ENCODE peak calls at places on chromosomes 7 and 10, in six cellular contexts. One of them, this sample, is unnamed.

GRCh38 chr7:159027091-159027802 is 117.4 kb downstream of the VIPR2 start:
- DNase-seq in endothelial cell of umbilical vein: no peak
- DNase-seq in GM12878: no peak
- DNase-seq in IMR-90: no peak
- DNase-seq in mammary epithelial cell: no peak
- DNase-seq in astrocyte: no peak
- DNase-seq in this sample: no peak

GRCh38 chr7:104231054-104232046 is 23.5 kb upstream of the ORC5 start:
- DNase-seq in astrocyte: peak
- DNase-seq in GM12878: no peak
- DNase-seq in mammary epithelial cell: peak
- DNase-seq in endothelial cell of umbilical vein: peak
- DNase-seq in IMR-90: peak
- DNase-seq in this sample: no peak

GRCh38 chr7:12607134-12607533 is 36.6 kb downstream of the SCIN start:
- DNase-seq in astrocyte: no peak
- DNase-seq in mammary epithelial cell: no peak
- DNase-seq in IMR-90: no peak
- DNase-seq in endothelial cell of umbilical vein: no peak
- DNase-seq in GM12878: no peak
- DNase-seq in this sample: no peak

GRCh38 chr10:45647118-45647517 is 25.5 kb downstream of the ZFAND4 start:
- DNase-seq in endothelial cell of umbilical vein: no peak
- DNase-seq in astrocyte: no peak
- DNase-seq in mammary epithelial cell: no peak
- DNase-seq in GM12878: no peak
- DNase-seq in IMR-90: no peak
- DNase-seq in this sample: no peak

GRCh38 chr10:104777086-104777799 is 136.2 kb downstream of the SORCS3 start:
- DNase-seq in astrocyte: no peak
- DNase-seq in mammary epithelial cell: no peak
- DNase-seq in GM12878: no peak
- DNase-seq in IMR-90: no peak
- DNase-seq in endothelial cell of umbilical vein: no peak
- DNase-seq in this sample: no peak

GRCh38 chr7:21086688-21087087 is 300.0 kb upstream of the SP8 start:
- DNase-seq in endothelial cell of umbilical vein: peak
- DNase-seq in astrocyte: peak
- DNase-seq in IMR-90: no peak
- DNase-seq in GM12878: no peak
- DNase-seq in mammary epithelial cell: peak
- DNase-seq in this sample: no peak

GRCh38 chr10:26217396-26218105 is 977 bp downstream of the GAD2 start:
- DNase-seq in GM12878: no peak
- DNase-seq in IMR-90: no peak
- DNase-seq in endothelial cell of umbilical vein: no peak
- DNase-seq in mammary epithelial cell: no peak
- DNase-seq in astrocyte: no peak
- DNase-seq in this sample: no peak

GRCh38 chr7:141390339-141390738 is 160.9 kb upstream of the AGK start:
- DNase-seq in GM12878: no peak
- DNase-seq in mammary epithelial cell: no peak
- DNase-seq in IMR-90: no peak
- DNase-seq in endothelial cell of umbilical vein: no peak
- DNase-seq in astrocyte: no peak
- DNase-seq in this sample: no peak

GRCh38 chr10:99630991-99631390 is 10.8 kb upstream of the SLC25A28 start:
- DNase-seq in endothelial cell of umbilical vein: peak
- DNase-seq in astrocyte: peak
- DNase-seq in GM12878: no peak
- DNase-seq in mammary epithelial cell: peak
- DNase-seq in IMR-90: peak
- DNase-seq in this sample: no peak

GRCh38 chr7:38862666-38863065 is 46.3 kb downstream of the VPS41 start:
- DNase-seq in mammary epithelial cell: no peak
- DNase-seq in astrocyte: no peak
- DNase-seq in endothelial cell of umbilical vein: no peak
- DNase-seq in IMR-90: no peak
- DNase-seq in GM12878: no peak
- DNase-seq in this sample: no peak

GRCh38 chr10:92957223-92958010 is 103.2 kb upstream of the CYP26C1 start:
- DNase-seq in endothelial cell of umbilical vein: no peak
- DNase-seq in mammary epithelial cell: no peak
- DNase-seq in IMR-90: no peak
- DNase-seq in astrocyte: no peak
- DNase-seq in GM12878: no peak
- DNase-seq in this sample: no peak

GRCh38 chr7:117902314-117902889 is 29.2 kb upstream of the CTTNBP2 start:
- DNase-seq in GM12878: no peak
- DNase-seq in endothelial cell of umbilical vein: no peak
- DNase-seq in astrocyte: no peak
- DNase-seq in IMR-90: no peak
- DNase-seq in mammary epithelial cell: no peak
- DNase-seq in this sample: no peak

GRCh38 chr7:28957822-28958234 is 302 bp downstream of the TRIL start:
- DNase-seq in GM12878: no peak
- DNase-seq in IMR-90: no peak
- DNase-seq in endothelial cell of umbilical vein: peak
- DNase-seq in mammary epithelial cell: no peak
- DNase-seq in astrocyte: no peak
- DNase-seq in this sample: peak

GRCh38 chr10:129922598-129923123 is 41.4 kb downstream of the EBF3 start:
- DNase-seq in mammary epithelial cell: no peak
- DNase-seq in astrocyte: no peak
- DNase-seq in GM12878: no peak
- DNase-seq in IMR-90: no peak
- DNase-seq in endothelial cell of umbilical vein: no peak
- DNase-seq in this sample: no peak

GRCh38 chr7:57404343-57404966 is 45.5 kb upstream of the ZNF716 start:
- DNase-seq in GM12878: no peak
- DNase-seq in astrocyte: no peak
- DNase-seq in IMR-90: no peak
- DNase-seq in mammary epithelial cell: no peak
- DNase-seq in endothelial cell of umbilical vein: no peak
- DNase-seq in this sample: peak

GRCh38 chr10:108385963-108386362 is 1221.5 kb upstream of the SORCS1 start:
- DNase-seq in mammary epithelial cell: peak
- DNase-seq in IMR-90: no peak
- DNase-seq in GM12878: no peak
- DNase-seq in astrocyte: no peak
- DNase-seq in endothelial cell of umbilical vein: no peak
- DNase-seq in this sample: no peak

GRCh38 chr7:26046150-26046549 is 105.8 kb upstream of the NFE2L3 start:
- DNase-seq in astrocyte: no peak
- DNase-seq in mammary epithelial cell: no peak
- DNase-seq in GM12878: no peak
- DNase-seq in IMR-90: no peak
- DNase-seq in endothelial cell of umbilical vein: no peak
- DNase-seq in this sample: no peak

GRCh38 chr7:111029141-111029572 is 61.8 kb upstream of the LRRN3 start:
- DNase-seq in mammary epithelial cell: no peak
- DNase-seq in IMR-90: no peak
- DNase-seq in GM12878: no peak
- DNase-seq in endothelial cell of umbilical vein: no peak
- DNase-seq in astrocyte: no peak
- DNase-seq in this sample: no peak

DNA sequence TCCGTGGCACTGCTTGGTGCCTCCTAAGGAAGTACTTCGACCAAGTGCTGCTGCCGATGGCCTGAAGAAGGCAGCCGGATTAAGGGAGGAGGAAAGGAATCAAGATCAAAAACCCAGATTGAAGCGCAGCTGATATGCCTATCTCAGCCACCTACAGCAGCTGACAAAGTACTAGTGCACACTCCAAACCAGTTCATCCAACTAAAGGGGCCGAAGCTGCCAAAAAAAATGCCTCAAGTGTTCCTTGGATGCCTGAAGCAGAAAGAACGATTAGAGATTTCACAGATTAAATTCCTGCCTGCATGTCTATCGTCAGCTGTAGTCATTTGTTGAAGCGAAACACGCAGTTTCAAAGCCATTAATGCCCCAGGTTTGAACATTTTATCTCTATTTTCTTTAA is 65.7 kb downstream of the TNRC18 start:
- DNase-seq in astrocyte: peak
- DNase-seq in mammary epithelial cell: no peak
- DNase-seq in endothelial cell of umbilical vein: no peak
- DNase-seq in GM12878: no peak
- DNase-seq in IMR-90: no peak
- DNase-seq in this sample: no peak
- TF ChIP-seq CTCF in astrocyte: no peak
- TF ChIP-seq CTCF in mammary epithelial cell: no peak
- TF ChIP-seq CTCF in endothelial cell of umbilical vein: no peak
- TF ChIP-seq CTCF in GM12878: no peak
- TF ChIP-seq CTCF in IMR-90: no peak
- TF ChIP-seq CTCF in this sample: no peak

DNA sequence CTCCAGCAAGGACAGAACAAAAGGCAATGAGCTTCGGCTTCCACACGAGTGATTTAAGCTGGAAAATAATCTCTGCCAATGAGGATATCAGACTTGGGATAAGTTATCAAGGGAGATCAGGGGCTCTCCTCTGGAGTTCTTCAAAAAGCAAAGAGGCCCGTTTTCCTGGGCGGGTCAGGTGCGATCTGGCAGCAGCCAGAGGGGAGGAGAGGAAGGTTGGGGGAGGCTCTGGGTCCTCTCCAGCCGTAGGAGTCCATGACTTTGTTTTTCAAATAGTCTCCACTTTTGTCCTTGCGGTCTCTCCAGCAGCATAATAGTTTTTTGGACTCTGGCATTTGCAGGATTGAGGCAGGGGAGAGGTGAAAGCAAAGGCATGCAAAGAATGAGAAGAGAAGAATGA is 211.2 kb downstream of the SKIDA1 start:
- DNase-seq in astrocyte: peak
- DNase-seq in IMR-90: no peak
- DNase-seq in endothelial cell of umbilical vein: no peak
- DNase-seq in mammary epithelial cell: no peak
- DNase-seq in GM12878: no peak
- DNase-seq in this sample: no peak
- H3K4me3 ChIP-seq in astrocyte: no peak
- H3K4me3 ChIP-seq in IMR-90: no peak
- H3K4me3 ChIP-seq in endothelial cell of umbilical vein: no peak
- H3K4me3 ChIP-seq in mammary epithelial cell: no peak
- H3K4me3 ChIP-seq in GM12878: peak
- H3K4me3 ChIP-seq in this sample: no peak

DNA sequence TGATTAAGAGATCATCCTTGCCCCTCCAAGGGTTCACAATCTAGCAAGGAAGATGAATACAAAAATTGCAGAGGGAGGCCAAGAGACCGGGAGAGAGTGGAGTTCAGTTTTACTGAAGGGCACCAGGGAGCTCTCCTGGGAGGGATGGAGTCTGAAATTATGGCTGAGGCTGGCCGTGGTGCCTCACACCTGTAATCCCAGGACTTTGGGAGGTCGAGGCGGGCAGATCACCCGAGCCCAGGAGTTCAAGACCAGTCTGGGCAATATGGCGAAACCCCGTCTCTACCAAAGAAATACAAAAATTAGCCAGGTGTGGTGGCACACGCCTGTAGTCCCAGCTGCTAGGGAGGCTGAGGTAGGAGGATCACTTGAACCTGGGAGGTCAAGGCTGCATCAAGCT is 51.4 kb upstream of the MXI1 start:
- DNase-seq in mammary epithelial cell: no peak
- DNase-seq in GM12878: no peak
- DNase-seq in endothelial cell of umbilical vein: no peak
- DNase-seq in astrocyte: no peak
- DNase-seq in IMR-90: no peak
- DNase-seq in this sample: no peak
- H3K9ac ChIP-seq in mammary epithelial cell: no peak
- H3K9ac ChIP-seq in GM12878: no peak
- H3K9ac ChIP-seq in endothelial cell of umbilical vein: no peak
- H3K9ac ChIP-seq in astrocyte: no peak
- H3K9ac ChIP-seq in IMR-90: no peak
- H3K9ac ChIP-seq in this sample: no peak

DNA sequence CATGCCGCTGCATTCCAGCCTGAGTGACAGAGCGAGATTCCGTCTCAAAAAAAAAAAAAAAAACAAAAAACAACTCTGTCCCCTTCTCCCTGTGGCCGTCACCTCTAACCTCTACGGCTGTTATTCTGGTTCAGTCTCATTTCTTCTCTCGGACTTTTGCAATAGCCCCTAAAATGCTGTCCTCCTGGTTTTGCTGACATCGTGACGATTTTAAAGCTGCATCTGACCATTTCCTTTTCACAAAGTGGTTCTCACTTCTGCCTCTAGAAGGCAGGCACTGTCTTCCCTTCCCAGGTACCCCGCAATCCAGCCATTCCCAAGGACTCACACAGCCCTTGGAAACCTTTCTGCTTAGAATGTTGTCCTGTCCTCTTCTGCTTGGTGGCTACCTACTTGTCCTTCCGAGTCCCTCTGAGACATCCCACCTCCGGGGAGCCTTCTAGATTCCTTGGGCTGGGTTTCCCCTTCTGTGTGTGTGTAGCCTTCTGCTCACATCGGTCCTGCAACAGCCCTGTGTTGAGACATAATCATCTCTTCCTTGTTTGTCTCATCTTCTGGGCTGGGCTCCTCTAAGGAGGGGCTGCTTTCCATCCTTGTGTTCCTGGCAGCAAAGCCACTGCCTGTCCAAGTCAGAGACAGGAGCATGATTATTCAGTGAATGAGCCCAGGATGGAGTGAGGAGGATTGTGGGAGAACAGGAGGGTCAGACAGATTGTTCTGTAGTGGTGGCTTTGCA is 83.1 kb downstream of the GRK5 start:
- DNase-seq in astrocyte: no peak
- DNase-seq in GM12878: no peak
- DNase-seq in mammary epithelial cell: no peak
- DNase-seq in IMR-90: no peak
- DNase-seq in endothelial cell of umbilical vein: no peak
- DNase-seq in this sample: no peak
- TF ChIP-seq CTCF in astrocyte: no peak
- TF ChIP-seq CTCF in GM12878: no peak
- TF ChIP-seq CTCF in mammary epithelial cell: peak
- TF ChIP-seq CTCF in IMR-90: no peak
- TF ChIP-seq CTCF in endothelial cell of umbilical vein: no peak
- TF ChIP-seq CTCF in this sample: no peak

This sample was measured in kidney.